ENCODE peak calls at places on chromosome 17, in four cellular contexts. One of them, this sample, is unnamed.

GRCh38 chr17:20012137-20012536 is 3.0 kb downstream of the SPECC1 start:
- DNase-seq in astrocyte of the spinal cord: no peak
- DNase-seq in cardiac septum: no peak
- DNase-seq in adipocyte: no peak
- DNase-seq in this sample: no peak

GRCh38 chr17:46194393-46195216 is 1.4 kb upstream of the KANSL1 start:
- DNase-seq in astrocyte of the spinal cord: peak
- DNase-seq in cardiac septum: no peak
- DNase-seq in adipocyte: peak
- DNase-seq in this sample: peak

GRCh38 chr17:75390982-75391381 is 14.5 kb downstream of the GRB2 start:
- DNase-seq in astrocyte of the spinal cord: peak
- DNase-seq in cardiac septum: no peak
- DNase-seq in adipocyte: no peak
- DNase-seq in this sample: peak

GRCh38 chr17:80783971-80784370 is 207.7 kb upstream of the CHMP6 start:
- DNase-seq in astrocyte of the spinal cord: no peak
- DNase-seq in cardiac septum: no peak
- DNase-seq in adipocyte: peak
- DNase-seq in this sample: no peak

GRCh38 chr17:79811036-79811887 is 14.4 kb upstream of the CBX8 start:
- DNase-seq in astrocyte of the spinal cord: no peak
- DNase-seq in cardiac septum: no peak
- DNase-seq in adipocyte: no peak
- DNase-seq in this sample: no peak

GRCh38 chr17:352421-353212 is at the start of gene RPH3AL:
- DNase-seq in astrocyte of the spinal cord: peak
- DNase-seq in cardiac septum: no peak
- DNase-seq in adipocyte: no peak
- DNase-seq in this sample: no peak

GRCh38 chr17:50151937-50152547 is 1.6 kb upstream of the PPP1R9B start:
- DNase-seq in astrocyte of the spinal cord: peak
- DNase-seq in cardiac septum: peak
- DNase-seq in adipocyte: peak
- DNase-seq in this sample: peak

GRCh38 chr17:33504571-33504970 is 211.5 kb upstream of the ASIC2 start:
- DNase-seq in astrocyte of the spinal cord: no peak
- DNase-seq in cardiac septum: no peak
- DNase-seq in adipocyte: no peak
- DNase-seq in this sample: no peak

GRCh38 chr17:72604518-72604917 is 483.7 kb downstream of the SOX9 start:
- DNase-seq in astrocyte of the spinal cord: no peak
- DNase-seq in cardiac septum: no peak
- DNase-seq in adipocyte: no peak
- DNase-seq in this sample: no peak

GRCh38 chr17:79400989-79401703 is 209.7 kb downstream of the RBFOX3 start:
- DNase-seq in astrocyte of the spinal cord: peak
- DNase-seq in cardiac septum: no peak
- DNase-seq in adipocyte: peak
- DNase-seq in this sample: peak

GRCh38 chr17:81044764-81045589 is 10.0 kb downstream of the BAIAP2 start:
- DNase-seq in astrocyte of the spinal cord: peak
- DNase-seq in cardiac septum: peak
- DNase-seq in adipocyte: peak
- DNase-seq in this sample: peak

GRCh38 chr17:38590988-38591758 is 14.6 kb downstream of the SRCIN1 start:
- DNase-seq in astrocyte of the spinal cord: no peak
- DNase-seq in cardiac septum: no peak
- DNase-seq in adipocyte: no peak
- DNase-seq in this sample: no peak

GRCh38 chr17:82216301-82217119 is 3.9 kb upstream of the CCDC57 start:
- DNase-seq in astrocyte of the spinal cord: peak
- DNase-seq in cardiac septum: peak
- DNase-seq in adipocyte: peak
- DNase-seq in this sample: peak

GRCh38 chr17:39757931-39758873 is 20.5 kb downstream of the GRB7 start:
- DNase-seq in astrocyte of the spinal cord: peak
- DNase-seq in cardiac septum: no peak
- DNase-seq in adipocyte: no peak
- DNase-seq in this sample: no peak

GRCh38 chr17:1074886-1075665 is 78.1 kb downstream of the TIMM22 start:
- DNase-seq in astrocyte of the spinal cord: no peak
- DNase-seq in cardiac septum: no peak
- DNase-seq in adipocyte: no peak
- DNase-seq in this sample: no peak

GRCh38 chr17:28045304-28045703 is 2.8 kb downstream of the NLK start:
- DNase-seq in astrocyte of the spinal cord: no peak
- DNase-seq in cardiac septum: no peak
- DNase-seq in adipocyte: no peak
- DNase-seq in this sample: no peak

GRCh38 chr17:17156511-17156910 is 49.6 kb downstream of the PLD6 start:
- DNase-seq in astrocyte of the spinal cord: peak
- DNase-seq in cardiac septum: no peak
- DNase-seq in adipocyte: peak
- DNase-seq in this sample: peak

GRCh38 chr17:47288531-47289116 is 35.0 kb downstream of the ITGB3 start:
- DNase-seq in astrocyte of the spinal cord: peak
- DNase-seq in cardiac septum: no peak
- DNase-seq in adipocyte: peak
- DNase-seq in this sample: peak

GRCh38 chr17:37742114-37742761 is 2.6 kb downstream of the HNF1B start:
- DNase-seq in astrocyte of the spinal cord: peak
- DNase-seq in cardiac septum: no peak
- DNase-seq in adipocyte: peak
- DNase-seq in this sample: peak

GRCh38 chr17:65058151-65058550 is 1.6 kb upstream of the GNA13 start:
- DNase-seq in astrocyte of the spinal cord: no peak
- DNase-seq in cardiac septum: no peak
- DNase-seq in adipocyte: no peak
- DNase-seq in this sample: no peak

GRCh38 chr17:44595216-44595775 is 38.0 kb downstream of the FZD2 start:
- DNase-seq in astrocyte of the spinal cord: no peak
- DNase-seq in cardiac septum: no peak
- DNase-seq in adipocyte: no peak
- DNase-seq in this sample: no peak

GRCh38 chr17:57110579-57111367 is 25.7 kb downstream of the AKAP1 start:
- DNase-seq in astrocyte of the spinal cord: no peak
- DNase-seq in cardiac septum: no peak
- DNase-seq in adipocyte: no peak
- DNase-seq in this sample: no peak

GRCh38 chr17:4998027-4998665 is 396 bp downstream of the KIF1C start:
- DNase-seq in astrocyte of the spinal cord: peak
- DNase-seq in cardiac septum: peak
- DNase-seq in adipocyte: no peak
- DNase-seq in this sample: peak

GRCh38 chr17:1259910-1260389 is 10.3 kb upstream of the BHLHA9 start:
- DNase-seq in astrocyte of the spinal cord: peak
- DNase-seq in cardiac septum: no peak
- DNase-seq in adipocyte: peak
- DNase-seq in this sample: peak

GRCh38 chr17:57142925-57143324 is 57.9 kb downstream of the AKAP1 start:
- DNase-seq in astrocyte of the spinal cord: no peak
- DNase-seq in cardiac septum: no peak
- DNase-seq in adipocyte: no peak
- DNase-seq in this sample: peak

GRCh38 chr17:14427914-14428639 is 127.2 kb downstream of the HS3ST3B1 start:
- DNase-seq in astrocyte of the spinal cord: no peak
- DNase-seq in cardiac septum: no peak
- DNase-seq in adipocyte: no peak
- DNase-seq in this sample: no peak

GRCh38 chr17:58268326-58268725 is 12.4 kb downstream of the MPO start:
- DNase-seq in astrocyte of the spinal cord: no peak
- DNase-seq in cardiac septum: no peak
- DNase-seq in adipocyte: no peak
- DNase-seq in this sample: no peak

GRCh38 chr17:75681289-75681688 is 14.2 kb downstream of the SAP30BP start:
- DNase-seq in astrocyte of the spinal cord: peak
- DNase-seq in cardiac septum: no peak
- DNase-seq in adipocyte: peak
- DNase-seq in this sample: no peak

GRCh38 chr17:37701424-37702020 is 43.3 kb downstream of the HNF1B start:
- DNase-seq in astrocyte of the spinal cord: no peak
- DNase-seq in cardiac septum: no peak
- DNase-seq in adipocyte: peak
- DNase-seq in this sample: peak

GRCh38 chr17:76405607-76405966 is 21.2 kb downstream of the SPHK1 start:
- DNase-seq in astrocyte of the spinal cord: no peak
- DNase-seq in cardiac septum: no peak
- DNase-seq in adipocyte: no peak
- DNase-seq in this sample: no peak

GRCh38 chr17:33949100-33949499 is 306.0 kb upstream of the CCL2 start:
- DNase-seq in astrocyte of the spinal cord: no peak
- DNase-seq in cardiac septum: no peak
- DNase-seq in adipocyte: no peak
- DNase-seq in this sample: peak